ENCODE peak calls at places on chromosomes 7 and 10, in ten cellular contexts. E is GM18507; G is RCC 7860; L is AG04450; M is T1000; J is NCI-H1105 treated with DMSO at 0.1 percent for 48 hours; U is NCI-H2029; N is activated effector memory CD4-positive, alpha-beta T cell treated with Interleukin-2 at 50 U/mL for 16 hours; R is posterior cingulate gyrus; I is activated T-helper 1 cell treated with Interleukin-2 at 50 U/mL for 16 hours. Y is an unnamed sample.
A peak's percentile ranks its signal among the peaks of the same experiment; 100 is the strongest.

GRCh38 chr7:97017197-97018125 is 7.2 kb downstream of the DLX5 start:
- DNase-seq in E (no peak), G (no peak), L (no peak), M (no peak), J (no peak), U (no peak), N (no peak), R (peak; percentile 62), I (no peak), Y (no peak)

GRCh38 chr10:1120146-1120695 is 64.0 kb downstream of the WDR37 start:
- DNase-seq in E (no peak), G (no peak), L (no peak), M (no peak), J (no peak), U (no peak), N (no peak), R (no peak), I (no peak), Y (no peak)

GRCh38 chr10:60182691-60183090 is 207.0 kb downstream of the ANK3 start:
- DNase-seq in E (no peak), G (no peak), L (no peak), M (no peak), J (no peak), U (no peak), N (no peak), R (no peak), I (no peak), Y (no peak)

GRCh38 chr10:4945706-4946348 is 17.4 kb upstream of the AKR1C1 start:
- DNase-seq in E (no peak), G (no peak), L (no peak), M (no peak), J (no peak), U (no peak), N (no peak), R (no peak), I (no peak), Y (no peak)

GRCh38 chr10:68871105-68871711 is 29.9 kb upstream of the DDX50 start:
- DNase-seq in E (no peak), G (peak; percentile 61), L (peak; percentile 7), M (peak; percentile 31), J (peak; percentile 64), U (no peak), N (no peak), R (no peak), I (no peak), Y (peak; percentile 11)

GRCh38 chr7:322111-322671 is 32.2 kb downstream of the FOXL3 start:
- DNase-seq in E (peak; percentile 79), G (no peak), L (no peak), M (peak; percentile 29), J (peak; percentile 51), U (peak; percentile 32), N (peak; percentile 75), R (peak; percentile 90), I (peak; percentile 79), Y (peak; percentile 86)

GRCh38 chr7:54960517-54960916 is 58.3 kb upstream of the EGFR start:
- DNase-seq in E (no peak), G (peak; percentile 99), L (no peak), M (peak; percentile 71), J (no peak), U (no peak), N (no peak), R (no peak), I (no peak), Y (no peak)

GRCh38 chr10:31071232-31071999 is 39.8 kb upstream of the ZNF438 start:
- DNase-seq in E (no peak), G (peak; percentile 45), L (no peak), M (no peak), J (no peak), U (no peak), N (no peak), R (no peak), I (no peak), Y (no peak)

GRCh38 chr10:97718659-97719142 is 5.2 kb downstream of the MARVELD1 start:
- DNase-seq in E (no peak), G (no peak), L (no peak), M (no peak), J (peak; percentile 78), U (peak; percentile 63), N (no peak), R (no peak), I (no peak), Y (no peak)

GRCh38 chr7:4667776-4668509 is 14.2 kb upstream of the FOXK1 start:
- DNase-seq in E (no peak), G (no peak), L (peak; percentile 72), M (peak; percentile 52), J (no peak), U (no peak), N (no peak), R (no peak), I (no peak), Y (no peak)

GRCh38 chr7:154910125-154910524 is 92.8 kb downstream of the PAXIP1 start:
- DNase-seq in E (no peak), G (no peak), L (no peak), M (no peak), J (no peak), U (no peak), N (no peak), R (no peak), I (no peak), Y (no peak)

GRCh38 chr10:132890301-132890700 is 52.1 kb downstream of the CFAP46 start:
- DNase-seq in E (no peak), G (no peak), L (no peak), M (no peak), J (no peak), U (no peak), N (no peak), R (no peak), I (no peak), Y (no peak)

GRCh38 chr10:103428989-103429643 is 23.1 kb downstream of the CALHM2 start:
- DNase-seq in E (no peak), G (no peak), L (no peak), M (no peak), J (no peak), U (no peak), N (no peak), R (no peak), I (no peak), Y (no peak)

GRCh38 chr7:97269741-97270140 is 152.2 kb downstream of the SDHAF3 start:
- DNase-seq in E (no peak), G (no peak), L (no peak), M (no peak), J (no peak), U (no peak), N (no peak), R (no peak), I (no peak), Y (no peak)

GRCh38 chr10:9238041-9238440 is 1183.6 kb downstream of the GATA3 start:
- DNase-seq in E (no peak), G (peak; percentile 49), L (no peak), M (no peak), J (no peak), U (no peak), N (no peak), R (no peak), I (no peak), Y (no peak)

GRCh38 chr7:7770228-7770627 is 51.8 kb upstream of the RPA3 start:
- DNase-seq in E (no peak), G (no peak), L (no peak), M (no peak), J (no peak), U (no peak), N (no peak), R (no peak), I (no peak), Y (no peak)

Y was measured in activated CD4-positive, alpha-beta memory T cell treated with anti-CD3 and anti-CD28 coated beads for 36 hours.